ENCODE peak calls at places on chromosomes 13 and 19, in five cellular contexts. One of them, this sample, is unnamed.
A peak's percentile ranks its signal among the peaks of the same experiment; 100 is the strongest.

GRCh38 chr19:14006766-14007562 is 844 bp upstream of the RFX1 start:
- DNase-seq in stimulated activated CD4-positive, alpha-beta T cell treated with anti-CD3 and anti-CD28 coated beads, Interleukin-4, amount 100 ng/mL, for 4 hours: peak; percentile 75
- DNase-seq in cardiac fibroblast: no peak
- DNase-seq in cardiac muscle cell: no peak
- DNase-seq in ACHN: no peak
- DNase-seq in this sample: peak; percentile 70

GRCh38 chr13:109657395-109657794 is 129.0 kb downstream of the IRS2 start:
- DNase-seq in ACHN: no peak
- DNase-seq in cardiac muscle cell: peak; percentile 38
- DNase-seq in cardiac fibroblast: no peak
- DNase-seq in stimulated activated CD4-positive, alpha-beta T cell treated with anti-CD3 and anti-CD28 coated beads, Interleukin-4, amount 100 ng/mL, for 4 hours: no peak
- DNase-seq in this sample: no peak

GRCh38 chr13:106566682-106567420 is 1.1 kb downstream of the ARGLU1 start:
- DNase-seq in cardiac muscle cell: peak; percentile 71
- DNase-seq in cardiac fibroblast: peak; percentile 67
- DNase-seq in stimulated activated CD4-positive, alpha-beta T cell treated with anti-CD3 and anti-CD28 coated beads, Interleukin-4, amount 100 ng/mL, for 4 hours: no peak
- DNase-seq in ACHN: peak; percentile 54
- DNase-seq in this sample: peak; percentile 80

GRCh38 chr13:75739244-75739868 is 103.2 kb downstream of the LMO7 start:
- DNase-seq in cardiac muscle cell: no peak
- DNase-seq in cardiac fibroblast: no peak
- DNase-seq in stimulated activated CD4-positive, alpha-beta T cell treated with anti-CD3 and anti-CD28 coated beads, Interleukin-4, amount 100 ng/mL, for 4 hours: no peak
- DNase-seq in ACHN: no peak
- DNase-seq in this sample: no peak

GRCh38 chr19:47699360-47699917 is 13.8 kb upstream of the EHD2 start:
- DNase-seq in cardiac muscle cell: peak; percentile 47
- DNase-seq in cardiac fibroblast: no peak
- DNase-seq in stimulated activated CD4-positive, alpha-beta T cell treated with anti-CD3 and anti-CD28 coated beads, Interleukin-4, amount 100 ng/mL, for 4 hours: peak; percentile 53
- DNase-seq in ACHN: peak; percentile 62
- DNase-seq in this sample: peak; percentile 77

GRCh38 chr19:31350693-31351211 is 1.5 kb upstream of the TSHZ3 start:
- DNase-seq in cardiac fibroblast: peak; percentile 48
- DNase-seq in cardiac muscle cell: peak; percentile 66
- DNase-seq in ACHN: peak; percentile 41
- DNase-seq in stimulated activated CD4-positive, alpha-beta T cell treated with anti-CD3 and anti-CD28 coated beads, Interleukin-4, amount 100 ng/mL, for 4 hours: peak; percentile 45
- DNase-seq in this sample: peak; percentile 89

GRCh38 chr13:29754486-29754806 is 96.0 kb downstream of the UBL3 start:
- DNase-seq in cardiac fibroblast: peak; percentile 45
- DNase-seq in stimulated activated CD4-positive, alpha-beta T cell treated with anti-CD3 and anti-CD28 coated beads, Interleukin-4, amount 100 ng/mL, for 4 hours: no peak
- DNase-seq in ACHN: peak; percentile 3
- DNase-seq in cardiac muscle cell: peak; percentile 26
- DNase-seq in this sample: no peak

GRCh38 chr19:869245-870177 is 10.0 kb downstream of the CFD start:
- DNase-seq in cardiac fibroblast: peak; percentile 91
- DNase-seq in stimulated activated CD4-positive, alpha-beta T cell treated with anti-CD3 and anti-CD28 coated beads, Interleukin-4, amount 100 ng/mL, for 4 hours: no peak
- DNase-seq in ACHN: peak; percentile 44
- DNase-seq in cardiac muscle cell: peak; percentile 96
- DNase-seq in this sample: peak; percentile 92

GRCh38 chr13:77623797-77624196 is 73.7 kb upstream of the SLAIN1 start:
- DNase-seq in stimulated activated CD4-positive, alpha-beta T cell treated with anti-CD3 and anti-CD28 coated beads, Interleukin-4, amount 100 ng/mL, for 4 hours: no peak
- DNase-seq in cardiac muscle cell: no peak
- DNase-seq in ACHN: no peak
- DNase-seq in cardiac fibroblast: no peak
- DNase-seq in this sample: no peak

This sample was measured in GM03348.